ENCODE peak calls at places on chromosomes 13 and 19, in four cellular contexts. One of them, this sample, is unnamed.

GRCh38 chr19:13937479-13938360 is 497 bp downstream of the PODNL1 start:
- DNase-seq in K562: peak; percentile 37
- DNase-seq in GM12878: no peak
- DNase-seq in HepG2: no peak
- DNase-seq in this sample: no peak

GRCh38 chr13:26664942-26665341 is 95.6 kb downstream of the GPR12 start:
- DNase-seq in K562: no peak
- DNase-seq in HepG2: no peak
- DNase-seq in GM12878: no peak
- DNase-seq in this sample: no peak

GRCh38 chr19:3979289-3979673 is 6.0 kb downstream of the EEF2 start:
- DNase-seq in GM12878: no peak
- DNase-seq in HepG2: no peak
- DNase-seq in K562: peak; percentile 14
- DNase-seq in this sample: no peak

GRCh38 chr19:12866416-12867119 is 14.7 kb downstream of the DNASE2 start:
- DNase-seq in GM12878: no peak
- DNase-seq in K562: peak; percentile 73
- DNase-seq in HepG2: no peak
- DNase-seq in this sample: no peak

GRCh38 chr13:85261757-85262346 is 537.4 kb downstream of the SLITRK6 start:
- DNase-seq in K562: no peak
- DNase-seq in HepG2: peak; percentile 3
- DNase-seq in GM12878: no peak
- DNase-seq in this sample: peak; percentile 43

GRCh38 chr19:5539431-5539833 is 28.3 kb downstream of the TINCR start:
- DNase-seq in GM12878: no peak
- DNase-seq in K562: no peak
- DNase-seq in HepG2: no peak
- DNase-seq in this sample: no peak

GRCh38 chr19:1760020-1760419 is 6.7 kb downstream of the ONECUT3 start:
- DNase-seq in K562: no peak
- DNase-seq in GM12878: no peak
- DNase-seq in HepG2: no peak
- DNase-seq in this sample: no peak

GRCh38 chr13:99307648-99308339 is 595 bp upstream of the GPR183 start:
- DNase-seq in K562: peak; percentile 15
- DNase-seq in GM12878: no peak
- DNase-seq in HepG2: no peak
- DNase-seq in this sample: no peak

GRCh38 chr13:30463820-30464495 is 1.8 kb downstream of the HMGB1 start:
- DNase-seq in HepG2: peak; percentile 70
- DNase-seq in GM12878: no peak
- DNase-seq in K562: peak; percentile 7
- DNase-seq in this sample: no peak

GRCh38 chr19:32227561-32228165 is 117.7 kb upstream of the ZNF507 start:
- DNase-seq in GM12878: no peak
- DNase-seq in HepG2: no peak
- DNase-seq in K562: no peak
- DNase-seq in this sample: no peak

DNA sequence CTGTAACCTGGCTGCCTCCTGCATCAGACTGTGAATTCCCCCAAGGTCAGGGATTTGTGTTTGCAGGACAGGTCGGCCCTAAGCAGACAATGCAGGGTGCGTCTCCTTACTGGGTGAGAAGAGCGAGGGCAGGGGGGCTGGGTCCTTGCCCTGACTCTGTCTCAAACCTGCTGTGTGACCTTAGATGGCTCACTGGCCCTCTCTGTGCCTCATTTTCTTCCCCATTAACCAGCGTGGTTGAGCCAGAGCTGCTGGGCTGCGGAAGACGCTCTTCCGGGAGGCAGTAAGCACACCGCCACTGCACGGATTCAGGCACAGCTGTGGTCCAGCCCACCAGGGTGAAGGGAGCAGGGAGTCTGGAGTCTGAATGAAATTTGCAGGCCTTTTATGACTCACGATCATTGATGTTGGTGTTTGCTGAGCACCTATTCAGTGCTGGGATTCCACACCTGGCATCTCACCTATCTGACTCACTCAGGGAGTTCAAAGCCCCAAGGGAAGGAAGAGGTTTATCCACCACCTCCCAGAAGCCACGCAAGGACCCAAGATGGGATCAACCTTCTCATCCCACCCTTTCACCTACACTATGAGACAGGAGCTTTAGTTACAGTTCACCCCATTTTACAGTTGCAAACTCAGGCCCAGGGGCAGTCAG is 2.5 kb downstream of the AKT1S1 start:
- DNase-seq in HepG2: no peak
- DNase-seq in K562: no peak
- DNase-seq in GM12878: no peak
- DNase-seq in this sample: no peak
- TF ChIP-seq FOXM1 in HepG2: no peak
- TF ChIP-seq FOXM1 in K562: no peak
- TF ChIP-seq FOXM1 in GM12878: no peak
- TF ChIP-seq FOXM1 in this sample: no peak

GRCh38 chr13:49836516-49836915 is 44.0 kb upstream of the KPNA3 start:
- DNase-seq in GM12878: no peak
- DNase-seq in HepG2: peak; percentile 23
- DNase-seq in K562: no peak
- DNase-seq in this sample: no peak
- TF ChIP-seq SP1 in GM12878: no peak
- TF ChIP-seq SP1 in HepG2: no peak
- TF ChIP-seq SP1 in K562: no peak
- TF ChIP-seq SP1 in this sample: no peak

GRCh38 chr13:95485518-95486144 is 66.9 kb upstream of the CLDN10 start:
- DNase-seq in HepG2: no peak
- DNase-seq in GM12878: no peak
- DNase-seq in K562: no peak
- DNase-seq in this sample: no peak
- TF ChIP-seq FOXM1 in HepG2: no peak
- TF ChIP-seq FOXM1 in GM12878: no peak
- TF ChIP-seq FOXM1 in K562: no peak
- TF ChIP-seq FOXM1 in this sample: no peak

GRCh38 chr19:33273881-33274662 is 28.3 kb downstream of the CEBPA start:
- DNase-seq in GM12878: no peak
- DNase-seq in HepG2: peak; percentile 56
- DNase-seq in K562: no peak
- DNase-seq in this sample: no peak
- TF ChIP-seq SP1 in GM12878: no peak
- TF ChIP-seq SP1 in HepG2: no peak
- TF ChIP-seq SP1 in K562: no peak
- TF ChIP-seq SP1 in this sample: no peak